ENCODE peak calls at places on chromosome 14, in six cellular contexts. One of them, this sample, is unnamed.

GRCh38 chr14:95520346-95520745 is 3.9 kb upstream of the SYNE3 start:
- DNase-seq in AG09309: no peak
- DNase-seq in H9: no peak
- DNase-seq in GM10248: no peak
- DNase-seq in astrocyte of the spinal cord: no peak
- DNase-seq in type B pancreatic cell: no peak
- DNase-seq in this sample: no peak

GRCh38 chr14:89276424-89276975 is 140.5 kb downstream of the FOXN3 start:
- DNase-seq in AG09309: no peak
- DNase-seq in H9: no peak
- DNase-seq in GM10248: peak
- DNase-seq in type B pancreatic cell: no peak
- DNase-seq in astrocyte of the spinal cord: peak
- DNase-seq in this sample: no peak

GRCh38 chr14:64092940-64093339 is 201.2 kb downstream of the ESR2 start:
- DNase-seq in AG09309: no peak
- DNase-seq in type B pancreatic cell: no peak
- DNase-seq in GM10248: no peak
- DNase-seq in H9: no peak
- DNase-seq in astrocyte of the spinal cord: no peak
- DNase-seq in this sample: no peak

GRCh38 chr14:88266474-88266873 is 56.6 kb downstream of the KCNK10 start:
- DNase-seq in GM10248: no peak
- DNase-seq in AG09309: no peak
- DNase-seq in type B pancreatic cell: no peak
- DNase-seq in astrocyte of the spinal cord: no peak
- DNase-seq in H9: no peak
- DNase-seq in this sample: no peak

GRCh38 chr14:54025661-54026060 is 69.0 kb upstream of the BMP4 start:
- DNase-seq in AG09309: peak
- DNase-seq in GM10248: no peak
- DNase-seq in astrocyte of the spinal cord: peak
- DNase-seq in type B pancreatic cell: no peak
- DNase-seq in H9: no peak
- DNase-seq in this sample: no peak

GRCh38 chr14:23284654-23285529 is 1.0 kb downstream of the HOMEZ start:
- DNase-seq in GM10248: peak
- DNase-seq in type B pancreatic cell: no peak
- DNase-seq in H9: no peak
- DNase-seq in AG09309: no peak
- DNase-seq in astrocyte of the spinal cord: no peak
- DNase-seq in this sample: no peak

GRCh38 chr14:23544511-23545447 is 6.8 kb downstream of the ZFHX2 start:
- DNase-seq in type B pancreatic cell: no peak
- DNase-seq in AG09309: no peak
- DNase-seq in GM10248: no peak
- DNase-seq in H9: peak
- DNase-seq in astrocyte of the spinal cord: no peak
- DNase-seq in this sample: peak

GRCh38 chr14:88241810-88242209 is 81.3 kb downstream of the KCNK10 start:
- DNase-seq in astrocyte of the spinal cord: no peak
- DNase-seq in AG09309: no peak
- DNase-seq in type B pancreatic cell: no peak
- DNase-seq in H9: no peak
- DNase-seq in GM10248: no peak
- DNase-seq in this sample: no peak

GRCh38 chr14:87066221-87066817 is 926.7 kb downstream of the GALC start:
- DNase-seq in astrocyte of the spinal cord: no peak
- DNase-seq in H9: no peak
- DNase-seq in type B pancreatic cell: no peak
- DNase-seq in AG09309: no peak
- DNase-seq in GM10248: no peak
- DNase-seq in this sample: no peak

GRCh38 chr14:56129941-56130340 is 11.7 kb downstream of the PELI2 start:
- DNase-seq in GM10248: no peak
- DNase-seq in type B pancreatic cell: no peak
- DNase-seq in AG09309: no peak
- DNase-seq in H9: no peak
- DNase-seq in astrocyte of the spinal cord: no peak
- DNase-seq in this sample: no peak

GRCh38 chr14:75442642-75443041 is 14.8 kb downstream of the JDP2 start:
- DNase-seq in H9: no peak
- DNase-seq in GM10248: no peak
- DNase-seq in astrocyte of the spinal cord: no peak
- DNase-seq in type B pancreatic cell: no peak
- DNase-seq in AG09309: peak
- DNase-seq in this sample: no peak

GRCh38 chr14:71720978-71721624 is 211.1 kb upstream of the RGS6 start:
- DNase-seq in type B pancreatic cell: no peak
- DNase-seq in astrocyte of the spinal cord: peak
- DNase-seq in AG09309: no peak
- DNase-seq in H9: peak
- DNase-seq in GM10248: no peak
- DNase-seq in this sample: no peak

GRCh38 chr14:21382886-21383847 is 652 bp downstream of the SUPT16H start:
- DNase-seq in GM10248: peak
- DNase-seq in AG09309: no peak
- DNase-seq in type B pancreatic cell: no peak
- DNase-seq in astrocyte of the spinal cord: peak
- DNase-seq in H9: no peak
- DNase-seq in this sample: peak

GRCh38 chr14:60164404-60164716 is 838 bp downstream of the DHRS7 start:
- DNase-seq in astrocyte of the spinal cord: no peak
- DNase-seq in AG09309: no peak
- DNase-seq in GM10248: no peak
- DNase-seq in H9: no peak
- DNase-seq in type B pancreatic cell: no peak
- DNase-seq in this sample: no peak

GRCh38 chr14:100104523-100105300 is 39.5 kb downstream of the EVL start:
- DNase-seq in GM10248: no peak
- DNase-seq in type B pancreatic cell: no peak
- DNase-seq in astrocyte of the spinal cord: peak
- DNase-seq in H9: no peak
- DNase-seq in AG09309: peak
- DNase-seq in this sample: no peak

DNA sequence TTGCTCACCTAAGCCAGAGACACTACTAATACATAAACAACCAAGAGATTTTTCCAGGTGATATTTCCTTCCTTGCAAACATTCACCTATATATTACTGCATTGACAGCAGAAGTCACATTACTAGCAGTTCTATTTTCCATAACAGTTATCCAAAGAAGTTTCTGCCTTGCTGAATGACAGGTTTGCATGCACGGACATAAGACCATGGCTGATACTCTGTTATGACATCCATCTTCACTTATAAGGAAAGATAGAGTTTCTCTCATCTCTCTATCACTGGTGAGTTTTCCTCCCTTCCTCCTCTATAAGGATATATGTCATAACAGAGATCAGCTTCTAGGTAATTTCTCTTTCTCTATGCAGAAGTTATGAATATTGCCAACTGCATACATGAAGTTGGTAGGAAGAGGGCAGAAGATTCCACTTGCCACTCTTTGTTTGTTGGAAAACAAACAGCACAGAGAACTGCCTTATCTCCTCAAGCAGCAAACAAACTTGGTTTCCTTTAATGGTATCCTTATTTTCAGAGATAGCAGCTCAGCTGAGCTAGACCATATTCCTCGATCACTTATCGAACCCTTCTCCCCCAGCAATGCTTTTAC is 557.0 kb downstream of the VRK1 start:
- DNase-seq in AG09309: no peak
- DNase-seq in type B pancreatic cell: no peak
- DNase-seq in GM10248: no peak
- DNase-seq in H9: no peak
- DNase-seq in astrocyte of the spinal cord: no peak
- DNase-seq in this sample: no peak
- TF ChIP-seq CTCF in AG09309: no peak
- TF ChIP-seq CTCF in type B pancreatic cell: no peak
- TF ChIP-seq CTCF in GM10248: no peak
- TF ChIP-seq CTCF in H9: no peak
- TF ChIP-seq CTCF in astrocyte of the spinal cord: no peak
- TF ChIP-seq CTCF in this sample: no peak

DNA sequence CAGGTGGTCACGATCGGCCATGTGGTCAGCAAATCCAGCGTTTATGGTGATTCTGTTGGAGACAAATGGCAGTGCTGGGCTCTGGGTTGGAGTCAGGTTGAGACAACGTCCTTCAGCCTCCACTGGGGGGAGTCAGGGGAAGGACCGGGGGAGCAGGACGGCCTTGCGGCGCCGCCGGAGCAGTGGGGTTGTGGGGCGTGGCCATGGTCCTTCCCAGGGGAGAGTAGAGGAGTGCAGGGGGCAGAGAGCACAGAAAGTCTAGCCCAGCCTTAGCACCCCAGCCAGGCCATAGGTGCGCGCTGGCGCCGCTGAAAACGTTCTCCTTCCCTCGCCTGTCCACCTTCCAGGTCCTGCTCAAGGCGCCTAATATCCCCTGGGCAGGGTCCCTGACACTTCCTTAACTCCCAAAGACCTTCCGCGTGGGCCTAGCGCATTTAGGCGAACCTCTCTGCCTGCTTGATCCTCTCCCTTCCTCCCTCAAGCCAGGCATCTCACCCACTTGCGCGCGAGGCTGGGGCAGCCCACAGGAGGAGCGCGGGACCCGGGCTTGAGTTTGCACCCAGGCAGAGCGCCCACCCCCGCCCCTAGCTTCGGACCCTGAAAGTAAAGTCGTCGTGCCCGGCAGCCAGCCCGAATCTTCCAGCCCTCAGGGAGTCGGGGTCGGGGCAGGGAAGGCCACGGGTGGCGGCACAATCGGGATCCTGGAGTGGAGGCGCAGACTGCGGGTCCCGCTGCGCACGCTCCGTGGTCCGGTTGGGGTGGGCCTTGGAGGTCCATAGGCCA is 3.1 kb upstream of the KIF26A start:
- DNase-seq in astrocyte of the spinal cord: no peak
- DNase-seq in GM10248: no peak
- DNase-seq in type B pancreatic cell: no peak
- DNase-seq in AG09309: no peak
- DNase-seq in H9: peak
- DNase-seq in this sample: peak
- TF ChIP-seq CTCF in astrocyte of the spinal cord: peak
- TF ChIP-seq CTCF in GM10248: no peak
- TF ChIP-seq CTCF in type B pancreatic cell: peak
- TF ChIP-seq CTCF in AG09309: peak
- TF ChIP-seq CTCF in H9: peak
- TF ChIP-seq CTCF in this sample: peak

GRCh38 chr14:85391455-85391854 is 138.5 kb upstream of the FLRT2 start:
- DNase-seq in H9: no peak
- DNase-seq in GM10248: no peak
- DNase-seq in AG09309: no peak
- DNase-seq in astrocyte of the spinal cord: no peak
- DNase-seq in type B pancreatic cell: no peak
- DNase-seq in this sample: no peak

GRCh38 chr14:85391892-85392291 is 138.1 kb upstream of the FLRT2 start:
- DNase-seq in type B pancreatic cell: no peak
- DNase-seq in AG09309: no peak
- DNase-seq in astrocyte of the spinal cord: no peak
- DNase-seq in H9: no peak
- DNase-seq in GM10248: no peak
- DNase-seq in this sample: no peak

DNA sequence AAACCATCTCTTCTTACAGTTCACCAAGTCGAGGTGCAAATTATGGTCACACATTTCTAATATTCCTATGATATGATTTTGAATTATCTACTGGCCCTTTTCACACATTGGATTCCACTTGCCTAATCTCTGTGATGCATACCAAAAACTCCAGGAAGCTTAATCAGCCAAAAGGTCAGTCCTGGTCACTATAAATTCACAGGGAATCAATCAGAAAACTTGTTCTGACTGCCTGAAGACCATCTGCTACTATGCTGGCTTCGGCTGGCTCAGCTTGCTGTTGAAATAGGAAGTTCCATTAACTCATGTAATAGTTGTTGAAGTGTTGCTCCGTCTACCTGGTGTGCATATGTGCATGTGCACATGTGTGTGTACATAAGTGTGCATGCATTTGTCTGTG is 142.8 kb upstream of the FLRT2 start:
- DNase-seq in type B pancreatic cell: no peak
- DNase-seq in astrocyte of the spinal cord: no peak
- DNase-seq in H9: no peak
- DNase-seq in GM10248: no peak
- DNase-seq in AG09309: no peak
- DNase-seq in this sample: peak
- TF ChIP-seq CTCF in type B pancreatic cell: no peak
- TF ChIP-seq CTCF in astrocyte of the spinal cord: no peak
- TF ChIP-seq CTCF in H9: no peak
- TF ChIP-seq CTCF in GM10248: no peak
- TF ChIP-seq CTCF in AG09309: no peak
- TF ChIP-seq CTCF in this sample: no peak

DNA sequence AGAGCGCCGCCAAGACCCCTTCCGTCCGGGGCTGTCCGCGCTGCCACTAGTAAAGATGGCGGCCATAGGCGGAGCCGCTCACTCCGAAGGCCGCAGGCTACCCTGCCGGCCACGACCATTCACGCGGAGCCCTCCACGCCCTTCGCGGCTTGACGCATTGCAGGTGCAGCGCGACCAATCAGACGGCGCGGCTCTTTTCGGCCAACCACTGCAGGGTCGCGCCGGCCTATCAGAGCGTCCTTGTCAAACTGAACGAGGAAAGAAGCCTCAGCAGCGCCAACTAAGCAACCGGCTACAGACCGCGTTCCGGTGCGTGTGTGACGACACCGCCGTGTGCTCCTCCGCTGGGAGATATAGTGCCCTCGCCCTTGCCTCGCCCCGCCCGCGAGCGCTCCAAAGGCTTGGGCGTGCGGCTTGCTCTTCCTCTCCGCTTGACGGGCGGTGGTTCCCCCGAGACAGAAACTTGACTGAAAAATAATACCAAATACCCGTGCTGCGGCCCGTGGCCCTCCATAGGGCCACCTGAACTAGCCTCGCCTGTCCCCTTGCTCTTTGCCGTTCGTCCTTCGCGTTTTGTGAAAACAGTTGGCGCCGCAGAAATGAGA is 13.6 kb upstream of the CALM1 start:
- DNase-seq in GM10248: peak
- DNase-seq in H9: peak
- DNase-seq in type B pancreatic cell: peak
- DNase-seq in AG09309: peak
- DNase-seq in astrocyte of the spinal cord: peak
- DNase-seq in this sample: peak
- TF ChIP-seq CTCF in GM10248: no peak
- TF ChIP-seq CTCF in H9: peak
- TF ChIP-seq CTCF in type B pancreatic cell: peak
- TF ChIP-seq CTCF in AG09309: no peak
- TF ChIP-seq CTCF in astrocyte of the spinal cord: no peak
- TF ChIP-seq CTCF in this sample: no peak

GRCh38 chr14:35384386-35385041 is 20.0 kb downstream of the NFKBIA start:
- DNase-seq in type B pancreatic cell: no peak
- DNase-seq in H9: no peak
- DNase-seq in AG09309: peak
- DNase-seq in GM10248: no peak
- DNase-seq in astrocyte of the spinal cord: peak
- DNase-seq in this sample: no peak
- TF ChIP-seq CTCF in type B pancreatic cell: no peak
- TF ChIP-seq CTCF in H9: no peak
- TF ChIP-seq CTCF in AG09309: peak
- TF ChIP-seq CTCF in GM10248: no peak
- TF ChIP-seq CTCF in astrocyte of the spinal cord: peak
- TF ChIP-seq CTCF in this sample: no peak

This sample was measured in glutamatergic neuron.